ENCODE peak calls at places on chromosome 19, in ten cellular contexts. W is IMR-90, H is upper lobe of right lung, R is uterus, M is pancreas, T is GM06990, B is AG10803, P is ascending aorta, F is lower leg skin, U is NB4. D is an unnamed sample.

GRCh38 chr19:38898788-38899446 is 501 bp downstream of the SIRT2 start:
- DNase-seq in P (no peak), M (no peak), W (peak), R (no peak), U (no peak), F (peak), T (no peak), B (peak), H (no peak), D (peak)

GRCh38 chr19:10852098-10852800 is 4.0 kb downstream of the C19orf38 start:
- DNase-seq in W (peak), P (no peak), T (no peak), U (no peak), M (no peak), H (no peak), F (no peak), R (no peak), B (peak), D (peak)

GRCh38 chr19:4181053-4181508 is 1.3 kb downstream of the SIRT6 start:
- DNase-seq in M (no peak), B (no peak), P (no peak), T (no peak), R (no peak), W (no peak), H (no peak), F (no peak), U (no peak), D (no peak)

GRCh38 chr19:49337267-49338022 is 2.2 kb downstream of the CD37 start:
- DNase-seq in T (no peak), B (no peak), U (no peak), M (no peak), H (no peak), R (no peak), P (peak), W (no peak), F (no peak), D (no peak)

GRCh38 chr19:32711747-32712146 is 7.8 kb upstream of the TDRD12 start:
- DNase-seq in R (no peak), M (no peak), W (no peak), H (no peak), B (no peak), T (no peak), U (no peak), P (no peak), F (no peak), D (no peak)

GRCh38 chr19:38685666-38686529 is 38.4 kb downstream of the ACTN4 start:
- DNase-seq in M (peak), W (peak), B (peak), U (no peak), F (no peak), P (no peak), R (no peak), H (no peak), T (no peak), D (peak)

GRCh38 chr19:45356760-45357444 is 13.5 kb downstream of the ERCC2 start:
- DNase-seq in P (no peak), H (no peak), T (no peak), U (no peak), B (no peak), M (no peak), R (no peak), W (no peak), F (no peak), D (no peak)

GRCh38 chr19:6045108-6045507 is 65.2 kb downstream of the RFX2 start:
- DNase-seq in M (no peak), W (no peak), U (no peak), P (no peak), H (no peak), F (no peak), R (peak), T (no peak), B (no peak), D (no peak)

GRCh38 chr19:49057636-49058234 is at the start of gene CGB7:
- DNase-seq in W (peak), R (peak), P (peak), B (peak), F (peak), H (peak), M (peak), U (no peak), T (no peak), D (peak)

GRCh38 chr19:51020988-51021651 is 1.6 kb upstream of the KLK10 start:
- DNase-seq in R (no peak), T (no peak), M (no peak), H (no peak), B (peak), W (peak), P (no peak), U (peak), F (no peak), D (peak)

GRCh38 chr19:27765397-27765796 is 1447.6 kb downstream of the UQCRFS1 start:
- DNase-seq in F (no peak), U (no peak), H (no peak), W (no peak), M (no peak), B (no peak), T (no peak), R (no peak), P (peak), D (no peak)

GRCh38 chr19:51440846-51441409 is 17.3 kb downstream of the SIGLEC8 start:
- DNase-seq in F (no peak), T (no peak), B (no peak), W (no peak), H (peak), R (no peak), U (peak), M (no peak), P (peak), D (no peak)

GRCh38 chr19:18020212-18021067 is 12.5 kb downstream of the ARRDC2 start:
- DNase-seq in R (peak), M (peak), P (peak), W (peak), U (no peak), T (no peak), F (peak), H (peak), B (peak), D (peak)

GRCh38 chr19:7197760-7198696 is 96.2 kb downstream of the INSR start:
- DNase-seq in R (peak), U (peak), T (peak), B (peak), F (peak), M (peak), P (peak), W (peak), H (peak), D (peak)
- TF ChIP-seq CTCF in R (peak), U (no peak), T (peak), B (peak), F (no peak), M (no peak), P (peak), W (peak), H (peak), D (no peak)

DNA sequence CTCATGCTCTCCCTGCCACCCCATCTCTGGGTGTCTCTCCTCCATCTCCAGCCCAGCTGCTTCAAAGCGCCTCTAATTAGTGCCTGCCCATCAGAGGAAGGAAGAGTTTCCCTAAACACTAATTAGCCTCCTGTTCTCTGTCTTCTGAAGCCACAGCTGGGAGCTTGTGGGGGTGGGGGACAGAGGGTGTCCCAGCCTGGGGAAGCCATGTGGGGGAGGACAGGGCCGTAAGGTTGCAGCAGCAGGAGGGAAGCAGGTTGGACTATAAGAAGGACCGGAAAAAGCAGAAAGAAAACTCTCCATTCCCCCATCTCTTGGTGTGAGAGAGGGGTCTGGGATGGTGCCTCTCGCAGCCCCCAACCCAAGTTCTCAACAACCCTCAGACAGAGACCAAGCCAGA is 26.2 kb downstream of the SLC8A2 start:
- DNase-seq in M (no peak), P (no peak), R (no peak), W (no peak), F (no peak), U (peak), H (no peak), T (no peak), B (no peak), D (no peak)
- H3K4me3 ChIP-seq in M (peak), P (no peak), R (no peak), W (no peak), F (no peak), U (no peak), H (no peak), T (no peak), B (no peak), D (no peak)

GRCh38 chr19:12777217-12778019 is 2.1 kb upstream of the HOOK2 start:
- DNase-seq in T (peak), B (peak), F (peak), P (peak), U (peak), R (peak), W (peak), H (peak), M (peak), D (peak)

GRCh38 chr19:12772323-12772722 is 3.0 kb downstream of the HOOK2 start:
- DNase-seq in M (no peak), U (no peak), T (no peak), H (no peak), W (no peak), B (no peak), P (peak), R (no peak), F (no peak), D (no peak)

GRCh38 chr19:12774588-12775555 is at the start of gene HOOK2:
- DNase-seq in W (no peak), T (no peak), B (no peak), R (no peak), F (peak), P (peak), H (peak), U (no peak), M (peak), D (no peak)

GRCh38 chr19:12770922-12771321 is 4.4 kb downstream of the HOOK2 start:
- DNase-seq in F (no peak), H (no peak), T (no peak), M (no peak), B (no peak), W (no peak), P (no peak), U (no peak), R (no peak), D (no peak)

GRCh38 chr19:12773571-12773970 is 1.8 kb downstream of the HOOK2 start:
- DNase-seq in W (peak), T (no peak), B (peak), M (no peak), R (no peak), U (peak), F (no peak), H (no peak), P (peak), D (no peak)
- TF ChIP-seq CTCF in W (peak), T (peak), B (peak), M (no peak), R (no peak), U (peak), F (no peak), H (no peak), P (peak), D (peak)

GRCh38 chr19:459724-460511 is 915 bp downstream of the SHC2 start:
- DNase-seq in U (peak), H (peak), W (peak), F (no peak), T (no peak), P (no peak), M (peak), B (peak), R (peak), D (peak)
- H3K4me3 ChIP-seq in U (no peak), H (peak), W (peak), F (peak), T (no peak), P (peak), M (peak), B (no peak), R (peak), D (peak)

DNA sequence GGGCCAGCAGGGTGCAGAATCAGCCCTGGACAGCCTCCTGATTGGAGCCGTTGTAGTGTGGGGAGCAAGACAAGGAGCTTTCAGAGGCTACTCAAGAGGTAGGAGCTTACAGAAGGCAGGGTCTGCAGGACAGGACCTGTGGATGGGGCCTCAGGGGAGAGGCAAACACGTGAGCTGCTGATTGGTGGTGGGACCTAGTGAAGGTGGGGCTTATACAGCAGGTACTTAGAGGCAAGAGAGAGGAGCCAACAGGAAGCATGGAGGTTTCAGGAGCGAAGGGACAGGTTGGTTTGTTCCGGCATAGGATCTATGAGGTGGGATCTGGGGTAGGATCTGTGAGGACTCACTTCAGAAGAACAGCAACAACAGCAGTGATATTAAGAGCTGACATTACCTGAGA is 32.4 kb downstream of the ZSWIM4 start:
- DNase-seq in M (no peak), R (no peak), U (no peak), H (no peak), W (no peak), T (no peak), F (no peak), P (no peak), B (no peak), D (no peak)
- TF ChIP-seq CTCF in M (no peak), R (no peak), U (no peak), H (no peak), W (no peak), T (no peak), F (no peak), P (no peak), B (no peak), D (peak)